ENCODE peak calls at places on chromosome 2, in four cellular contexts. A is stimulated activated CD4-positive, alpha-beta T cell treated with anti-CD3 and anti-CD28 coated beads, TNF-alpha, amount 100 ng/mL, for 48 hours; J is psoas muscle; W is HCEC 1CT. F is an unnamed sample.

GRCh38 chr2:181658444-181658843 is 1.5 kb upstream of the CERKL start:
- DNase-seq in W (no peak), A (no peak), J (no peak), F (no peak)

GRCh38 chr2:105307962-105308361 is 21.6 kb downstream of the TGFBRAP1 start:
- DNase-seq in A (no peak), W (no peak), J (no peak), F (no peak)

GRCh38 chr2:162967137-162967536 is 128.6 kb upstream of the KCNH7 start:
- DNase-seq in W (no peak), A (no peak), J (no peak), F (no peak)

GRCh38 chr2:17171446-17172049 is 346.7 kb downstream of the RAD51AP2 start:
- DNase-seq in J (no peak), W (peak), A (no peak), F (peak)

GRCh38 chr2:71716697-71717624 is 263.6 kb downstream of the DYSF start:
- DNase-seq in J (peak), A (no peak), W (peak), F (peak)

GRCh38 chr2:75356857-75357256 is 157.5 kb upstream of the TACR1 start:
- DNase-seq in W (no peak), A (no peak), J (no peak), F (no peak)

GRCh38 chr2:168912466-168913170 is 11.5 kb downstream of the G6PC2 start:
- DNase-seq in J (peak), W (no peak), A (no peak), F (peak)

GRCh38 chr2:105038383-105039061 is 653 bp downstream of the MRPS9 start:
- DNase-seq in J (no peak), W (peak), A (no peak), F (no peak)

GRCh38 chr2:85806358-85807118 is 52.7 kb downstream of the ATOH8 start:
- DNase-seq in A (no peak), J (no peak), W (no peak), F (no peak)